ENCODE peak calls at places on chromosomes 3 and 15, in nine cellular contexts. Q is HepG2, I is SK-N-SH, N is esophagus muscularis mucosa, W is K562, F is sigmoid colon, B is Panc1, Z is GM23338, M is suprapubic skin. A is an unnamed sample.

GRCh38 chr15:58690703-58691102 is 58.8 kb downstream of the ADAM10 start:
- DNase-seq in Q (no peak), I (no peak), N (no peak), W (no peak), F (no peak), B (no peak), Z (no peak), M (no peak), A (no peak)

GRCh38 chr3:23877324-23877980 is 39.3 kb downstream of the NKIRAS1 start:
- DNase-seq in Q (peak), I (no peak), N (no peak), W (no peak), F (no peak), B (no peak), Z (no peak), M (no peak), A (no peak)

GRCh38 chr15:93477188-93477587 is 388.2 kb upstream of the RGMA start:
- DNase-seq in Q (no peak), I (no peak), N (no peak), W (no peak), F (no peak), B (no peak), Z (peak), M (no peak), A (no peak)

GRCh38 chr3:119912220-119912619 is 130.3 kb downstream of the NR1I2 start:
- DNase-seq in Q (no peak), I (no peak), N (no peak), W (no peak), F (no peak), B (no peak), Z (no peak), M (no peak), A (no peak)

GRCh38 chr3:19901918-19902317 is 32.1 kb downstream of the EFHB start:
- DNase-seq in Q (no peak), I (no peak), N (no peak), W (peak), F (no peak), B (no peak), Z (no peak), M (no peak), A (peak)

GRCh38 chr3:128559486-128560225 is 66.7 kb upstream of the GATA2 start:
- DNase-seq in Q (no peak), I (no peak), N (no peak), W (no peak), F (peak), B (no peak), Z (peak), M (no peak), A (no peak)

GRCh38 chr3:31498824-31499223 is 33.9 kb upstream of the STT3B start:
- DNase-seq in Q (no peak), I (no peak), N (no peak), W (no peak), F (no peak), B (no peak), Z (no peak), M (no peak), A (no peak)

GRCh38 chr3:173502983-173503568 is 105.5 kb downstream of the NLGN1 start:
- DNase-seq in Q (no peak), I (no peak), N (no peak), W (no peak), F (no peak), B (no peak), Z (no peak), M (no peak), A (no peak)

GRCh38 chr3:145678401-145678800 is 482.6 kb downstream of the PLOD2 start:
- DNase-seq in Q (no peak), I (no peak), N (no peak), W (no peak), F (no peak), B (no peak), Z (no peak), M (no peak), A (no peak)

GRCh38 chr15:74383695-74384565 is 16.5 kb upstream of the CYP11A1 start:
- DNase-seq in Q (no peak), I (no peak), N (no peak), W (peak), F (no peak), B (no peak), Z (no peak), M (no peak), A (no peak)

GRCh38 chr3:143119974-143120715 is 574 bp downstream of the CHST2 start:
- DNase-seq in Q (no peak), I (peak), N (peak), W (peak), F (no peak), B (no peak), Z (peak), M (peak), A (no peak)

GRCh38 chr3:143121240-143122088 is 1.9 kb downstream of the CHST2 start:
- DNase-seq in Q (no peak), I (peak), N (peak), W (peak), F (no peak), B (no peak), Z (peak), M (no peak), A (peak)

GRCh38 chr3:143118630-143119008 is 952 bp upstream of the CHST2 start:
- DNase-seq in Q (no peak), I (no peak), N (peak), W (peak), F (no peak), B (no peak), Z (peak), M (no peak), A (no peak)

GRCh38 chr3:143120716-143121239 is 1.2 kb downstream of the CHST2 start:
- DNase-seq in Q (no peak), I (peak), N (no peak), W (peak), F (no peak), B (no peak), Z (peak), M (no peak), A (no peak)

GRCh38 chr3:143119009-143119914 is at the start of gene CHST2:
- DNase-seq in Q (no peak), I (peak), N (peak), W (peak), F (peak), B (no peak), Z (peak), M (peak), A (peak)
- TF ChIP-seq CTCF in Q (no peak), I (no peak), N (no peak), W (no peak), F (no peak), B (no peak), Z (no peak), M (no peak), A (no peak)

GRCh38 chr15:88992912-88993376 is 79.8 kb upstream of the MFGE8 start:
- DNase-seq in Q (no peak), I (no peak), N (no peak), W (no peak), F (no peak), B (no peak), Z (peak), M (no peak), A (no peak)
- TF ChIP-seq POLR2AphosphoS5 in Q (no peak), I (no peak), N (no peak), W (no peak), F (no peak), B (no peak), Z (peak), M (no peak), A (no peak)

GRCh38 chr15:90393040-90393439 is 5.0 kb downstream of the IQGAP1 start:
- DNase-seq in Q (no peak), I (no peak), N (no peak), W (no peak), F (no peak), B (no peak), Z (no peak), M (no peak), A (no peak)
- H3K27ac ChIP-seq in Q (no peak), I (no peak), N (no peak), W (no peak), F (no peak), B (no peak), Z (peak), M (no peak), A (no peak)

GRCh38 chr3:36135863-36136262 is 244.4 kb upstream of the STAC start:
- DNase-seq in Q (no peak), I (no peak), N (no peak), W (no peak), F (no peak), B (no peak), Z (no peak), M (no peak), A (no peak)

GRCh38 chr3:36132214-36132613 is 248.1 kb upstream of the STAC start:
- DNase-seq in Q (no peak), I (no peak), N (no peak), W (no peak), F (no peak), B (no peak), Z (peak), M (no peak), A (no peak)
- TF ChIP-seq CTCF in Q (no peak), I (peak), N (no peak), W (no peak), F (no peak), B (no peak), Z (peak), M (no peak), A (no peak)

DNA sequence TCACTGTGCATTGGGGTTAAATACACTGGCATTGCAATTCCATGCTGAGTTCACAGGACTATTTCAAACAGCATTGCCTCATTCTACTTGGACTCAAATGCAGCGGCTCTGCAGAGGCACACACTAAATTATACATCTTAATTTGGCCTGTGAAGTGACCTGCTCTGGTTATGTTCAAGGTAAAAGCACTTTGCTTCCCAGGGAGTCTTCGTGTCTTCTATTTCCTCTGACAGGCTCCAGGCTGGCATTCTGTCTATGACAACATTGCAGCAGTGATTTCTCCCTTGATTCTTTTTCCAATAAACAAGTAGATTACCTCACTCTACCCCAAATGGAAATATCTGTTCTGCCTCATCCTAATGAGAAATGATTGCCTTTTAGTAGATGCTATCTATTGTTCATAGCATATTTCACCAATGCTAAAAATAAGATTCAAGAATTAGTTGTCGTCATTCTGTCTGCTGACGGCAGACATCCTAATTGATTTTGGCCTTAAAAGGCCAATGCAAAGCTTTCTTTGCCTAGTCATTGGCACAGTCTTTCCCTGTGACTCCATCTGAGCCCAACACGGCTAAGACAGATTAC is 33.8 kb downstream of the FMN1 start:
- DNase-seq in Q (no peak), I (peak), N (no peak), W (no peak), F (no peak), B (no peak), Z (no peak), M (no peak), A (no peak)
- TF ChIP-seq POLR2AphosphoS5 in Q (no peak), I (peak), N (no peak), W (no peak), F (peak), B (no peak), Z (no peak), M (no peak), A (no peak)

DNA sequence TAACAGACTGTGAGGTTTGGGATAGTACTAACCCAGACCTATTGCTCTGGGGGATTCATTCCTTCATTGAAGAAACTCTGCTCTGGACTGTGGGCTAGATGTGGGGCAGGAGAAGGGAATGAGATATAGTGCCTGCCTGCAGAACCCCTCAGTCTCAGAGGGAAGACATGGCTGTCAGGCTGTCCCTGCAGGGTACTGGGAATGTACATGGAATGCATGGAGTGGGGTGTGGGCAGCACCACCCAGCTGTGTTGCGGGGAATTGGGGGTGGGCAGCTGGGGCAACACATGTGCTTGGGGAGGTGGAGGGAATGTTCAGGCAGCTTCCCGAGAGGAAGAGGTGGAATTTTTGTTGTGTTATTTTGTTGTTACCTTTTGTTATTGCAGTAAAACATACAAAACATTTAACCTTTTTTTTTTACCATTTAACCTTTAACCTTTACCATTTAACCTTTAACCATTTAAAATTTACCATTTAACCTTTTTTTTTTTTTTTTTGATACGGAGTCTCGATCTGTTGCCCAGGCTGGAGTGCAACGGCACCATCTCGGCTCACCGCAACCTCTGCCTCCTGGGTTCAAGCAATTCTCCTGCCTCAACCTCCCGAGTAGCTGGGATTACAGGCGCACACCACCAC is 7.3 kb downstream of the PAQR5 start:
- DNase-seq in Q (no peak), I (no peak), N (no peak), W (no peak), F (no peak), B (no peak), Z (no peak), M (no peak), A (no peak)
- H3K27ac ChIP-seq in Q (no peak), I (no peak), N (no peak), W (no peak), F (no peak), B (peak), Z (peak), M (no peak), A (no peak)

A was measured in prostate gland.